ENCODE peak calls at places on chromosome 11, in six cellular contexts. F, H, P, J, R and L are unnamed samples.

GRCh38 chr11:55263081-55263480 is 1.1 kb downstream of the TRIM48 start:
- DNase-seq in F (no peak), H (no peak), P (no peak), J (no peak), R (no peak), L (no peak)

GRCh38 chr11:72244317-72245231 is 598 bp upstream of the PHOX2A start:
- DNase-seq in F (no peak), H (no peak), P (no peak), J (no peak), R (no peak), L (no peak)

GRCh38 chr11:72679869-72680268 is 5.6 kb upstream of the PDE2A start:
- DNase-seq in F (no peak), H (no peak), P (no peak), J (no peak), R (no peak), L (no peak)

GRCh38 chr11:36249271-36249670 is 40.0 kb downstream of the COMMD9 start:
- DNase-seq in F (no peak), H (no peak), P (no peak), J (no peak), R (no peak), L (no peak)

GRCh38 chr11:82631722-82632630 is 101.7 kb downstream of the FAM181B start:
- DNase-seq in F (no peak), H (no peak), P (no peak), J (no peak), R (no peak), L (no peak)

GRCh38 chr11:7579226-7579825 is 65.5 kb downstream of the PPFIBP2 start:
- DNase-seq in F (no peak), H (no peak), P (no peak), J (no peak), R (no peak), L (peak; percentile 40)

GRCh38 chr11:37689951-37690350 is 1091.9 kb upstream of the RAG2 start:
- DNase-seq in F (no peak), H (no peak), P (no peak), J (no peak), R (no peak), L (no peak)

GRCh38 chr11:124923296-124923695 is 4.2 kb downstream of the HEPN1 start:
- DNase-seq in F (no peak), H (no peak), P (no peak), J (no peak), R (no peak), L (no peak)

GRCh38 chr11:120057595-120058581 is 80.0 kb downstream of the TRIM29 start:
- DNase-seq in F (no peak), H (no peak), P (no peak), J (peak; percentile 62), R (no peak), L (no peak)

GRCh38 chr11:93160808-93161207 is 37.0 kb downstream of the SLC36A4 start:
- DNase-seq in F (no peak), H (no peak), P (no peak), J (no peak), R (no peak), L (no peak)

GRCh38 chr11:68314203-68314885 is 2.0 kb downstream of the LRP5 start:
- DNase-seq in F (no peak), H (no peak), P (no peak), J (no peak), R (no peak), L (no peak)

GRCh38 chr11:122853971-122854446 is 15.7 kb downstream of the CRTAM start:
- DNase-seq in F (peak; percentile 29), H (peak; percentile 47), P (peak; percentile 15), J (peak; percentile 80), R (peak; percentile 25), L (peak; percentile 71)

GRCh38 chr11:2759228-2760195 is 59.7 kb upstream of the KCNQ1OT1 start:
- DNase-seq in F (no peak), H (no peak), P (no peak), J (no peak), R (peak; percentile 6), L (no peak)

GRCh38 chr11:32829680-32830412 is at the start of gene PRRG4:
- DNase-seq in F (no peak), H (peak; percentile 70), P (no peak), J (peak; percentile 85), R (peak; percentile 51), L (peak; percentile 37)

GRCh38 chr11:92707173-92707619 is 262.3 kb upstream of the MTNR1B start:
- DNase-seq in F (no peak), H (no peak), P (no peak), J (no peak), R (no peak), L (no peak)

GRCh38 chr11:132632641-132633124 is 899.6 kb downstream of the OPCML start:
- DNase-seq in F (no peak), H (no peak), P (no peak), J (no peak), R (no peak), L (no peak)

GRCh38 chr11:128757235-128757711 is 63.4 kb downstream of the FLI1 start:
- DNase-seq in F (peak; percentile 49), H (peak; percentile 71), P (peak; percentile 42), J (no peak), R (no peak), L (peak; percentile 24)

GRCh38 chr11:19502691-19503253 is 209.9 kb upstream of the NAV2 start:
- DNase-seq in F (no peak), H (no peak), P (no peak), J (no peak), R (no peak), L (no peak)

GRCh38 chr11:106077609-106078517 is at the start of gene AASDHPPT:
- DNase-seq in F (no peak), H (peak; percentile 26), P (no peak), J (no peak), R (no peak), L (peak; percentile 66)

GRCh38 chr11:34157163-34157562 is 51.7 kb downstream of the NAT10 start:
- DNase-seq in F (no peak), H (no peak), P (no peak), J (no peak), R (no peak), L (no peak)

GRCh38 chr11:118202599-118203422 is 22.0 kb downstream of the JAML start:
- DNase-seq in F (peak; percentile 47), H (peak; percentile 80), P (no peak), J (no peak), R (no peak), L (no peak)

GRCh38 chr11:95652002-95652472 is 137.5 kb downstream of the FAM76B start:
- DNase-seq in F (no peak), H (no peak), P (no peak), J (no peak), R (no peak), L (no peak)